ENCODE peak calls at places on chromosomes 4 and X, in six cellular contexts. O is uterus, A is lung, N is HFF-Myc, R is mucosa of descending colon, S is AG10803. B is an unnamed sample.

GRCh38 chr4:2793920-2794706 is 1.2 kb downstream of the SH3BP2 start:
- DNase-seq in O (peak), A (no peak), N (no peak), R (peak), S (peak), B (peak)

GRCh38 chrX:155215443-155216178 is 649 bp upstream of the VBP1 start:
- DNase-seq in O (no peak), A (no peak), N (no peak), R (no peak), S (no peak), B (peak)

GRCh38 chr4:103429283-103429682 is 231.1 kb upstream of the CENPE start:
- DNase-seq in O (no peak), A (no peak), N (no peak), R (no peak), S (no peak), B (no peak)

GRCh38 chr4:77881460-77882295 is 19.0 kb downstream of the MRPL1 start:
- DNase-seq in O (no peak), A (no peak), N (peak), R (no peak), S (peak), B (peak)

GRCh38 chr4:9944431-9945425 is 76.6 kb downstream of the SLC2A9 start:
- DNase-seq in O (no peak), A (no peak), N (no peak), R (no peak), S (no peak), B (peak)

GRCh38 chr4:67550491-67551256 is 5.4 kb upstream of the CENPC start:
- DNase-seq in O (no peak), A (no peak), N (no peak), R (no peak), S (no peak), B (no peak)

GRCh38 chrX:129318375-129318774 is 204.9 kb downstream of the SMARCA1 start:
- DNase-seq in O (no peak), A (no peak), N (no peak), R (no peak), S (peak), B (peak)

GRCh38 chrX:63686878-63687714 is 97.9 kb downstream of the ARHGEF9 start:
- DNase-seq in O (no peak), A (no peak), N (peak), R (no peak), S (peak), B (peak)

GRCh38 chr4:104989363-104989762 is 157.3 kb upstream of the TET2 start:
- DNase-seq in O (no peak), A (no peak), N (no peak), R (no peak), S (no peak), B (no peak)

GRCh38 chrX:133335027-133335426 is 80.3 kb downstream of the GPC4 start:
- DNase-seq in O (no peak), A (no peak), N (no peak), R (no peak), S (peak), B (peak)

GRCh38 chrX:4268676-4269075 is 555.2 kb upstream of the PRKX start:
- DNase-seq in O (no peak), A (no peak), N (no peak), R (no peak), S (no peak), B (no peak)

GRCh38 chrX:70439016-70439415 is 5.6 kb upstream of the DLG3 start:
- DNase-seq in O (no peak), A (no peak), N (no peak), R (no peak), S (no peak), B (peak)

GRCh38 chr4:74583757-74584156 is 138.8 kb downstream of the AREG start:
- DNase-seq in O (no peak), A (no peak), N (no peak), R (no peak), S (no peak), B (peak)

GRCh38 chr4:128782076-128782715 is 27.3 kb upstream of the JADE1 start:
- DNase-seq in O (peak), A (no peak), N (no peak), R (no peak), S (peak), B (peak)

GRCh38 chrX:32871636-32872035 is 339.7 kb downstream of the DMD start:
- DNase-seq in O (no peak), A (no peak), N (no peak), R (no peak), S (no peak), B (no peak)

GRCh38 chr4:186946682-186947294 is 223.1 kb upstream of the FAT1 start:
- DNase-seq in O (no peak), A (no peak), N (no peak), R (peak), S (no peak), B (no peak)

GRCh38 chrX:138939038-138939437 is 227.5 kb upstream of the FGF13 start:
- DNase-seq in O (no peak), A (no peak), N (no peak), R (no peak), S (no peak), B (no peak)

GRCh38 chr4:6152879-6153705 is 47.3 kb downstream of the JAKMIP1 start:
- DNase-seq in O (no peak), A (no peak), N (no peak), R (no peak), S (no peak), B (no peak)

GRCh38 chr4:94877973-94878372 is 120.2 kb downstream of the BMPR1B start:
- DNase-seq in O (no peak), A (no peak), N (no peak), R (no peak), S (peak), B (peak)

GRCh38 chr4:1172228-1172851 is at the start of gene SPON2:
- DNase-seq in O (peak), A (no peak), N (no peak), R (peak), S (peak), B (peak)

GRCh38 chr4:169179609-169180526 is 90.9 kb downstream of the SH3RF1 start:
- DNase-seq in O (no peak), A (no peak), N (no peak), R (no peak), S (peak), B (peak)

GRCh38 chr4:126969360-126969759 is 663.4 kb upstream of the INTU start:
- DNase-seq in O (no peak), A (no peak), N (no peak), R (no peak), S (peak), B (no peak)

GRCh38 chr4:76212851-76213414 is 691 bp downstream of the SCARB2 start:
- DNase-seq in O (no peak), A (no peak), N (no peak), R (no peak), S (peak), B (peak)

GRCh38 chr4:99395595-99396364 is 39.4 kb downstream of the ADH7 start:
- DNase-seq in O (no peak), A (no peak), N (no peak), R (no peak), S (peak), B (peak)

GRCh38 chr4:168743576-168743975 is 246.7 kb downstream of the PALLD start:
- DNase-seq in O (no peak), A (no peak), N (no peak), R (no peak), S (peak), B (no peak)

GRCh38 chr4:155509619-155510018 is 132.9 kb upstream of the MAP9 start:
- DNase-seq in O (no peak), A (no peak), N (no peak), R (no peak), S (peak), B (peak)

GRCh38 chr4:151782296-151782695 is 21.5 kb upstream of the GATB start:
- DNase-seq in O (no peak), A (no peak), N (no peak), R (no peak), S (no peak), B (no peak)

GRCh38 chr4:101785476-101785875 is 5.1 kb upstream of the BANK1 start:
- DNase-seq in O (no peak), A (no peak), N (no peak), R (no peak), S (no peak), B (no peak)

GRCh38 chr4:62571494-62571893 is 1371.4 kb downstream of the ADGRL3 start:
- DNase-seq in O (no peak), A (no peak), N (no peak), R (no peak), S (no peak), B (no peak)

GRCh38 chr4:59374416-59374815 is 1825.7 kb upstream of the ADGRL3 start:
- DNase-seq in O (no peak), A (no peak), N (no peak), R (no peak), S (no peak), B (no peak)

GRCh38 chr4:48944252-48944651 is 37.7 kb upstream of the OCIAD2 start:
- DNase-seq in O (no peak), A (no peak), N (no peak), R (no peak), S (no peak), B (peak)

GRCh38 chrX:68994135-68994882 is 165.5 kb downstream of the EFNB1 start:
- DNase-seq in O (no peak), A (no peak), N (no peak), R (no peak), S (no peak), B (no peak)

GRCh38 chrX:68994883-68995255 is 166.0 kb downstream of the EFNB1 start:
- DNase-seq in O (no peak), A (no peak), N (no peak), R (no peak), S (no peak), B (no peak)

GRCh38 chrX:68995386-68995779 is 166.6 kb downstream of the EFNB1 start:
- DNase-seq in O (no peak), A (no peak), N (no peak), R (no peak), S (no peak), B (no peak)

GRCh38 chrX:68997461-68997860 is 167.8 kb downstream of the PJA1 start:
- DNase-seq in O (no peak), A (no peak), N (no peak), R (no peak), S (no peak), B (no peak)

DNA sequence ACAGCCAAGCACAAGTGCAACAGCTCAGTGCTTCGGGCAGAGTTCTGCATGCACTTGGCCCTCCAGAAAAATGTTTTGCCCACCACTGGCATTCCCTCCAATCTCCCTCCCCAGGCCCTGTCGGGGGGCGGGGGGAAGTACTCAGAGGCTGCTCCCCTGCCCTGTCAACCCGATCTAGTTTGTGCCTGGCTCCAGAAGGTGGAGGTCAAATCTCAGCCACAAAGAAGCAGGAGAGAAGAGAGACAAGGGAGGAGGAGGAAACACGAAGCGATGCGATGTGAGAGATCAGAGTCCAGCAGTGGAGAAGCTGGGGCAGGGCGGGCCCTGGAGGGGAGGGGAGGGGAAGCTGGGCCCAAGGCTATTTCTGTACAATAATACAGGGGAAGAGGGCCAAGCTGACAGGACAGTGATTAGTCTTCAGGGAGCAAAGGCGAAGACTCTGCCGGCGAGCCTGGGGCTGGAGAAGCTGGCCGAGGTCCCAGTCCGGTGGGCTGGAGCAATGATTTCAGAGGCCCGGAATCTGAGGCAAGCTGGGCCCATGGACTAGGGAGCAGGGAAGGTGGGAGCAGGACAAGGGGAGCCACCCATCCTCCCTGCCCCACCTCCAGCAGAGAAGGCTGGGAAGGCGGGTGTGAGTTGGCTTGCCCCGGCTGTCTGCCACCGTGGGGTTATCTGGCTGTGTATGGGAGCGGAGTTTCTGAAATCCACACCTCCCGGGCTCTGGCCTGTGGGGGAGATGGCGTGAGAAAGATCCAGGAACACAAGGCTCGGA is 167.1 kb downstream of the EFNB1 start:
- DNase-seq in O (peak), A (no peak), N (no peak), R (peak), S (peak), B (no peak)
- H3K4me3 ChIP-seq in O (no peak), A (no peak), N (no peak), R (no peak), S (no peak), B (no peak)

DNA sequence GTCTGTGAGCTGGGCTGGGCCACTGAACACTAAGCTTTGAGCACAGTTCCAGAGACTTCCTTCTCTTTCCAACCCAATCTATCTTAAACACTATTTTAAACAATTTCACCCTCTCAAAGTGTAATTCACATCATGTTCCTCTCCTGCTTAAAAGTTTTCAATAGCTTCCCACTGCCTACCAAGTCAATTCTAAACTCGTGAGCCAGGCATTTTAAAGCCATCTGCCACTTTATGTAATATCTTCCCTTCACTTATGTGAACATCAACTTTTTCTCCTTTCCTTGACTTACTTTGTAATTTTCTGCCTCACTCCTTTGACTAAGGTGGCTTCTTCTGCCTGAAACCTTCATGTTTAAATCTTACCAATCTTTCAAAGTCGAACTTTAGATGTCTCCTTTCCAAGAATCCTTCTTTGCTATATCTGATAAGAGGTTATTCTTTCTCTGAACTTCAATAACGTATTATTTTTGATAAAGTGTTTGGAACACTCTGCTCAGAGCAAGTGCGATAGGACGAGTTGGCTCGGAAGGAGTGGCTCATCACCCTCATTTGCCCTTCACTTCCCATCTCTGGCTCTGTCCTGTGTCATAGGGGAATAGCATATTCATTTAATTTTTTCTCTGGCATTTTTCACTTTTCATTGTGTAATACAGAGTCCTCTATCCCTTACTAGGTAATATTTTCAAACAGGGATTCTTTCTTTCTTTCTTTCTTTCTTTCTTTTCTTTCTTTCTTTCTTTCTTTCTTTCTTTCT is 13.0 kb upstream of the SPARCL1 start:
- DNase-seq in O (no peak), A (no peak), N (no peak), R (no peak), S (no peak), B (no peak)
- H3K4me3 ChIP-seq in O (no peak), A (no peak), N (no peak), R (no peak), S (no peak), B (no peak)

GRCh38 chr4:124055896-124056295 is 656.6 kb downstream of the ANKRD50 start:
- DNase-seq in O (no peak), A (no peak), N (no peak), R (no peak), S (peak), B (peak)

GRCh38 chr4:124066579-124066978 is 646.0 kb downstream of the ANKRD50 start:
- DNase-seq in O (no peak), A (no peak), N (no peak), R (no peak), S (no peak), B (no peak)

GRCh38 chr4:124065941-124066340 is 646.6 kb downstream of the ANKRD50 start:
- DNase-seq in O (no peak), A (no peak), N (no peak), R (no peak), S (no peak), B (no peak)

GRCh38 chr4:124060261-124060918 is 652.1 kb downstream of the ANKRD50 start:
- DNase-seq in O (peak), A (peak), N (peak), R (no peak), S (peak), B (peak)

DNA sequence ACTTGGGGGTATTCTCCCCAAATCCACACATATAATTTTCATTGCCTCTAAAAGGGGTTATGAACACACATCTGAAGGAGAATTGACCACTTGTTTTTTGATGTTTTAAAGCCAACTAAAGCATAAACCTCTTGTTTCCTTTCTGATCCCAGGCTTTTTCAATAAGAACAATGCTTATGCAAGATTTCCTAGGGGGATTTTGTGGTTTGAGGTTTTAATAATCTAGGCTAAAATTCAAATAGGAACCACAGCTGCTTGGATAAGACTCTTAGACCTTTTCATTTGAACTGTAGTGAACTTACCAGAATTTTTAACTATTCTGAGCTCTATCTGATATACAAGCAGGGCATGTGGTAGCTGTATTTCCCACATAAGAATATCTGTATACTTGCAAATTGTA is 651.1 kb downstream of the ANKRD50 start:
- DNase-seq in O (no peak), A (no peak), N (peak), R (no peak), S (peak), B (peak)
- H3K4me3 ChIP-seq in O (no peak), A (no peak), N (no peak), R (no peak), S (no peak), B (no peak)

DNA sequence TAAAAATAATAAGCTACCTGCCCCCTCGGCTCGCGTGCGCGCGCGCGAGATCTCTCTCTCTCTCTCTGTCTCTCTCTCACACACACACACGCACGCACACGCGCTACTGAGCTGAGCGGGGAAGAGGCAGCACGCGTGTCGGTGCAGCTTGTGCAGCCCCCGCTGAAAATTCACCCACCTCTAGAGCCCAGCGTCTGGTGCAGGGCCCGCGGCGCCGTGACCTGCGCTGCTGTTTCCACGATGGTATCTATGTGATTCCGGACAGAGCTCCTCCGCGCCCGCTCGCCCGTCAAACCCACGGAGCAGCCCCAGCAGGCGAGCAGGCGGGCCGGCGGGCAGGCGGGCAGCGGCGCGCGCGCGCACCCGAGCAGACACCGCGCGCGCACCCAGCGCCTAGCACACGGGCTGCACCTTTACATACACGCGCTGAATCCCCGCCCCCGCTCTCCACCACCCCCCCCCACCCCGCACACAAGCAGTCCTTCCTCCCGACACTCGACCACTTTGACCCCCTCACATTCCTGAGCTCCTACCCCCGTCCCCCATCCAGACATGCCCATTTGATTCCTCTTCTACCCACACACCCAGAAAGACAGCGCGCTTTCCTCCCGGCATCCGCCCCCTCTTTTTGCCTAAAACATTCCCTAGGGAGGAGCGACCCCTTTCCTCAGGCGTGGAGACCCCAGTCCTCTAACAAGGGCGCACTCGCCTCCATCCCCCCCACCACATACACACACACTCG is 1.0 kb downstream of the SLITRK4 start:
- DNase-seq in O (no peak), A (no peak), N (no peak), R (no peak), S (no peak), B (no peak)
- H3K4me3 ChIP-seq in O (peak), A (no peak), N (no peak), R (no peak), S (no peak), B (no peak)

DNA sequence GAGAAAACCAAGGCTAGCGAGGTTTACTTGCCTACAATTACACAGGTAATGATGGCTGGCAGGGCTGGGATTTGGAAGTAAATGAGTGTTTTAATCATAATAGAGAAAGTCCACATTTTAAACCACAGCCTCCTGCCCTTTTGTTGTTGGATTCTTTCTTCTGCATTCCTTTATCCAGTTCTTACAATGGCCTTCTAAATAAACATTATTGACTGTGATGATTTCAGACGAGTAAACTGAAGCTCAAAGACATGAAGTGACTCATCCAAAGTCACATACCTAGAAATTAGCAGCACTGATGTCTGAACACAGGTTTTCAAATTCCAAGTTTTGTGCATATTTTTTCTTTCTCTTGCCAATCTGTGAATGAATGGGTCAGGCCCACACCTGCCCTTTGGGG is 51.2 kb upstream of the C1QTNF7 start:
- DNase-seq in O (no peak), A (no peak), N (no peak), R (no peak), S (no peak), B (peak)
- H3K4me3 ChIP-seq in O (no peak), A (no peak), N (no peak), R (no peak), S (no peak), B (no peak)

GRCh38 chr4:53716471-53717063 is 125.3 kb upstream of the LNX1 start:
- DNase-seq in O (no peak), A (no peak), N (no peak), R (no peak), S (peak), B (peak)
- H3K4me3 ChIP-seq in O (no peak), A (no peak), N (no peak), R (no peak), S (no peak), B (no peak)

GRCh38 chr4:8392591-8393190 is 47.8 kb downstream of the ACOX3 start:
- DNase-seq in O (no peak), A (no peak), N (no peak), R (no peak), S (no peak), B (peak)

GRCh38 chr4:8394125-8394524 is 46.4 kb downstream of the ACOX3 start:
- DNase-seq in O (peak), A (peak), N (no peak), R (peak), S (peak), B (peak)

GRCh38 chr4:8391972-8392371 is 48.6 kb downstream of the ACOX3 start:
- DNase-seq in O (peak), A (peak), N (peak), R (no peak), S (peak), B (peak)

GRCh38 chr4:8394806-8395205 is 45.7 kb downstream of the ACOX3 start:
- DNase-seq in O (no peak), A (no peak), N (no peak), R (no peak), S (no peak), B (no peak)

GRCh38 chr4:8393593-8394038 is 46.9 kb downstream of the ACOX3 start:
- DNase-seq in O (peak), A (peak), N (peak), R (no peak), S (peak), B (peak)
- H3K4me3 ChIP-seq in O (no peak), A (no peak), N (no peak), R (no peak), S (no peak), B (peak)

B was measured in GM23248.